ENCODE peak calls at places on chromosomes 12 and 14, in four cellular contexts. E is activated T-cell treated with anti-CD3 and anti-CD28 coated beads, Interleukin-2, amount 50 U/mL, for 48 hours; Y is suprapubic skin; M is M059J. K is an unnamed sample.

GRCh38 chr14:90642239-90642717 is 174.0 kb downstream of the TTC7B start:
- DNase-seq in E (no peak), Y (no peak), M (peak), K (no peak)

GRCh38 chr12:122946690-122947271 is 19.5 kb downstream of the ABCB9 start:
- DNase-seq in M (peak), E (peak), Y (peak), K (peak)

GRCh38 chr14:94423465-94424056 is 29.0 kb downstream of the SERPINA11 start:
- DNase-seq in M (peak), Y (peak), E (peak), K (peak)

GRCh38 chr12:28191690-28192089 is 1.4 kb downstream of the CCDC91 start:
- DNase-seq in E (no peak), Y (peak), M (peak), K (peak)

GRCh38 chr14:50381823-50382287 is 14.8 kb downstream of the CDKL1 start:
- DNase-seq in E (no peak), Y (no peak), M (no peak), K (no peak)

GRCh38 chr12:112368856-112369255 is 13.4 kb downstream of the HECTD4 start:
- DNase-seq in E (no peak), M (no peak), Y (no peak), K (no peak)

GRCh38 chr12:29782821-29783772 is 645 bp downstream of the TMTC1 start:
- DNase-seq in Y (peak), M (peak), E (peak), K (no peak)

GRCh38 chr12:62606654-62607053 is 140.0 kb downstream of the MON2 start:
- DNase-seq in E (no peak), M (peak), Y (no peak), K (no peak)

GRCh38 chr12:107242189-107242588 is 148.8 kb upstream of the CRY1 start:
- DNase-seq in E (no peak), Y (no peak), M (peak), K (no peak)